ENCODE peak calls at places on chromosomes 4 and X, in ten cellular contexts. One of them, this sample, is unnamed.

GRCh38 chr4:142434519-142435224 is 411.4 kb downstream of the INPP4B start:
- DNase-seq in RCC 7860: no peak
- DNase-seq in brain microvascular endothelial cell: no peak
- DNase-seq in CD4-positive, alpha-beta T cell: no peak
- DNase-seq in mucosa of gallbladder: no peak
- DNase-seq in NCI-H1694: no peak
- DNase-seq in Ammon's horn: no peak
- DNase-seq in astrocyte: no peak
- DNase-seq in activated CD8-positive, alpha-beta memory T cell treated with anti-CD3 and anti-CD28 coated beads, Interleukin-2, amount 50 U/mL, for 4 hours: no peak
- DNase-seq in IMR-90: no peak
- DNase-seq in this sample: no peak

GRCh38 chr4:168319486-168320019 is 1.0 kb upstream of the DDX60 start:
- DNase-seq in astrocyte: no peak
- DNase-seq in IMR-90: no peak
- DNase-seq in RCC 7860: no peak
- DNase-seq in NCI-H1694: no peak
- DNase-seq in CD4-positive, alpha-beta T cell: no peak
- DNase-seq in mucosa of gallbladder: no peak
- DNase-seq in brain microvascular endothelial cell: no peak
- DNase-seq in Ammon's horn: no peak
- DNase-seq in activated CD8-positive, alpha-beta memory T cell treated with anti-CD3 and anti-CD28 coated beads, Interleukin-2, amount 50 U/mL, for 4 hours: no peak
- DNase-seq in this sample: no peak

GRCh38 chr4:88938138-88938537 is 118.8 kb downstream of the FAM13A start:
- DNase-seq in NCI-H1694: no peak
- DNase-seq in Ammon's horn: no peak
- DNase-seq in activated CD8-positive, alpha-beta memory T cell treated with anti-CD3 and anti-CD28 coated beads, Interleukin-2, amount 50 U/mL, for 4 hours: no peak
- DNase-seq in IMR-90: peak; percentile 96
- DNase-seq in brain microvascular endothelial cell: peak; percentile 87
- DNase-seq in astrocyte: peak; percentile 93
- DNase-seq in mucosa of gallbladder: no peak
- DNase-seq in RCC 7860: no peak
- DNase-seq in CD4-positive, alpha-beta T cell: no peak
- DNase-seq in this sample: no peak

GRCh38 chr4:89222171-89222570 is 85.4 kb downstream of the GPRIN3 start:
- DNase-seq in brain microvascular endothelial cell: no peak
- DNase-seq in Ammon's horn: no peak
- DNase-seq in mucosa of gallbladder: no peak
- DNase-seq in NCI-H1694: no peak
- DNase-seq in astrocyte: no peak
- DNase-seq in RCC 7860: peak; percentile 4
- DNase-seq in IMR-90: no peak
- DNase-seq in activated CD8-positive, alpha-beta memory T cell treated with anti-CD3 and anti-CD28 coated beads, Interleukin-2, amount 50 U/mL, for 4 hours: no peak
- DNase-seq in CD4-positive, alpha-beta T cell: no peak
- DNase-seq in this sample: no peak

GRCh38 chrX:35380808-35381700 is 417.1 kb upstream of the MAGEB16 start:
- DNase-seq in IMR-90: peak; percentile 20
- DNase-seq in astrocyte: no peak
- DNase-seq in CD4-positive, alpha-beta T cell: no peak
- DNase-seq in brain microvascular endothelial cell: no peak
- DNase-seq in NCI-H1694: no peak
- DNase-seq in activated CD8-positive, alpha-beta memory T cell treated with anti-CD3 and anti-CD28 coated beads, Interleukin-2, amount 50 U/mL, for 4 hours: no peak
- DNase-seq in Ammon's horn: no peak
- DNase-seq in RCC 7860: peak; percentile 19
- DNase-seq in mucosa of gallbladder: no peak
- DNase-seq in this sample: no peak

GRCh38 chrX:97863261-97863660 is 979.6 kb downstream of the RPA4 start:
- DNase-seq in NCI-H1694: no peak
- DNase-seq in IMR-90: no peak
- DNase-seq in CD4-positive, alpha-beta T cell: no peak
- DNase-seq in Ammon's horn: no peak
- DNase-seq in mucosa of gallbladder: no peak
- DNase-seq in astrocyte: no peak
- DNase-seq in activated CD8-positive, alpha-beta memory T cell treated with anti-CD3 and anti-CD28 coated beads, Interleukin-2, amount 50 U/mL, for 4 hours: no peak
- DNase-seq in brain microvascular endothelial cell: no peak
- DNase-seq in RCC 7860: no peak
- DNase-seq in this sample: no peak

GRCh38 chrX:49029876-49030275 is 13.3 kb downstream of the TFE3 start:
- DNase-seq in RCC 7860: no peak
- DNase-seq in IMR-90: no peak
- DNase-seq in NCI-H1694: no peak
- DNase-seq in brain microvascular endothelial cell: no peak
- DNase-seq in mucosa of gallbladder: peak; percentile 42
- DNase-seq in CD4-positive, alpha-beta T cell: no peak
- DNase-seq in Ammon's horn: no peak
- DNase-seq in astrocyte: no peak
- DNase-seq in activated CD8-positive, alpha-beta memory T cell treated with anti-CD3 and anti-CD28 coated beads, Interleukin-2, amount 50 U/mL, for 4 hours: no peak
- DNase-seq in this sample: no peak

GRCh38 chrX:148541461-148541983 is 41.1 kb downstream of the AFF2 start:
- DNase-seq in brain microvascular endothelial cell: no peak
- DNase-seq in IMR-90: no peak
- DNase-seq in Ammon's horn: no peak
- DNase-seq in RCC 7860: no peak
- DNase-seq in mucosa of gallbladder: no peak
- DNase-seq in CD4-positive, alpha-beta T cell: no peak
- DNase-seq in activated CD8-positive, alpha-beta memory T cell treated with anti-CD3 and anti-CD28 coated beads, Interleukin-2, amount 50 U/mL, for 4 hours: no peak
- DNase-seq in astrocyte: no peak
- DNase-seq in NCI-H1694: no peak
- DNase-seq in this sample: no peak

GRCh38 chr4:97153042-97153441 is 990.2 kb downstream of the STPG2 start:
- DNase-seq in NCI-H1694: no peak
- DNase-seq in Ammon's horn: no peak
- DNase-seq in RCC 7860: no peak
- DNase-seq in IMR-90: no peak
- DNase-seq in CD4-positive, alpha-beta T cell: no peak
- DNase-seq in brain microvascular endothelial cell: peak; percentile 9
- DNase-seq in astrocyte: no peak
- DNase-seq in mucosa of gallbladder: no peak
- DNase-seq in activated CD8-positive, alpha-beta memory T cell treated with anti-CD3 and anti-CD28 coated beads, Interleukin-2, amount 50 U/mL, for 4 hours: no peak
- DNase-seq in this sample: no peak

GRCh38 chrX:19867411-19867732 is 20.0 kb downstream of the SH3KBP1 start:
- DNase-seq in astrocyte: peak; percentile 48
- DNase-seq in NCI-H1694: no peak
- DNase-seq in CD4-positive, alpha-beta T cell: no peak
- DNase-seq in activated CD8-positive, alpha-beta memory T cell treated with anti-CD3 and anti-CD28 coated beads, Interleukin-2, amount 50 U/mL, for 4 hours: no peak
- DNase-seq in IMR-90: peak; percentile 79
- DNase-seq in brain microvascular endothelial cell: no peak
- DNase-seq in RCC 7860: no peak
- DNase-seq in Ammon's horn: no peak
- DNase-seq in mucosa of gallbladder: no peak
- DNase-seq in this sample: no peak

GRCh38 chr4:122703868-122704267 is 28.6 kb upstream of the BBS12 start:
- DNase-seq in NCI-H1694: no peak
- DNase-seq in mucosa of gallbladder: no peak
- DNase-seq in astrocyte: no peak
- DNase-seq in IMR-90: no peak
- DNase-seq in RCC 7860: peak; percentile 27
- DNase-seq in brain microvascular endothelial cell: no peak
- DNase-seq in CD4-positive, alpha-beta T cell: no peak
- DNase-seq in activated CD8-positive, alpha-beta memory T cell treated with anti-CD3 and anti-CD28 coated beads, Interleukin-2, amount 50 U/mL, for 4 hours: no peak
- DNase-seq in Ammon's horn: no peak
- DNase-seq in this sample: no peak

GRCh38 chr4:84403656-84404055 is 95.4 kb downstream of the NKX6-1 start:
- DNase-seq in activated CD8-positive, alpha-beta memory T cell treated with anti-CD3 and anti-CD28 coated beads, Interleukin-2, amount 50 U/mL, for 4 hours: no peak
- DNase-seq in IMR-90: no peak
- DNase-seq in Ammon's horn: no peak
- DNase-seq in RCC 7860: no peak
- DNase-seq in astrocyte: peak; percentile 58
- DNase-seq in mucosa of gallbladder: no peak
- DNase-seq in NCI-H1694: no peak
- DNase-seq in CD4-positive, alpha-beta T cell: no peak
- DNase-seq in brain microvascular endothelial cell: no peak
- DNase-seq in this sample: no peak

GRCh38 chr4:154686838-154687237 is 57.0 kb upstream of the LRAT start:
- DNase-seq in Ammon's horn: no peak
- DNase-seq in NCI-H1694: no peak
- DNase-seq in RCC 7860: no peak
- DNase-seq in brain microvascular endothelial cell: no peak
- DNase-seq in CD4-positive, alpha-beta T cell: no peak
- DNase-seq in mucosa of gallbladder: no peak
- DNase-seq in activated CD8-positive, alpha-beta memory T cell treated with anti-CD3 and anti-CD28 coated beads, Interleukin-2, amount 50 U/mL, for 4 hours: no peak
- DNase-seq in astrocyte: no peak
- DNase-seq in IMR-90: no peak
- DNase-seq in this sample: no peak

GRCh38 chr4:67522851-67523671 is 22.2 kb downstream of the CENPC start:
- DNase-seq in Ammon's horn: no peak
- DNase-seq in IMR-90: peak; percentile 71
- DNase-seq in CD4-positive, alpha-beta T cell: no peak
- DNase-seq in mucosa of gallbladder: no peak
- DNase-seq in RCC 7860: no peak
- DNase-seq in astrocyte: peak; percentile 64
- DNase-seq in brain microvascular endothelial cell: peak; percentile 76
- DNase-seq in activated CD8-positive, alpha-beta memory T cell treated with anti-CD3 and anti-CD28 coated beads, Interleukin-2, amount 50 U/mL, for 4 hours: no peak
- DNase-seq in NCI-H1694: no peak
- DNase-seq in this sample: no peak

GRCh38 chr4:155809835-155810234 is 51.0 kb downstream of the GUCY1B1 start:
- DNase-seq in astrocyte: peak; percentile 77
- DNase-seq in CD4-positive, alpha-beta T cell: no peak
- DNase-seq in IMR-90: peak; percentile 92
- DNase-seq in brain microvascular endothelial cell: peak; percentile 67
- DNase-seq in activated CD8-positive, alpha-beta memory T cell treated with anti-CD3 and anti-CD28 coated beads, Interleukin-2, amount 50 U/mL, for 4 hours: no peak
- DNase-seq in NCI-H1694: peak; percentile 48
- DNase-seq in Ammon's horn: peak; percentile 60
- DNase-seq in RCC 7860: peak; percentile 67
- DNase-seq in mucosa of gallbladder: no peak
- DNase-seq in this sample: no peak

GRCh38 chr4:138562544-138562961 is 320.4 kb upstream of the SLC7A11 start:
- DNase-seq in NCI-H1694: no peak
- DNase-seq in RCC 7860: no peak
- DNase-seq in Ammon's horn: no peak
- DNase-seq in brain microvascular endothelial cell: peak; percentile 73
- DNase-seq in activated CD8-positive, alpha-beta memory T cell treated with anti-CD3 and anti-CD28 coated beads, Interleukin-2, amount 50 U/mL, for 4 hours: no peak
- DNase-seq in CD4-positive, alpha-beta T cell: no peak
- DNase-seq in IMR-90: peak; percentile 87
- DNase-seq in astrocyte: peak; percentile 72
- DNase-seq in mucosa of gallbladder: no peak
- DNase-seq in this sample: no peak

GRCh38 chr4:73661646-73662119 is 41.4 kb upstream of the RASSF6 start:
- DNase-seq in mucosa of gallbladder: no peak
- DNase-seq in NCI-H1694: no peak
- DNase-seq in astrocyte: peak; percentile 100
- DNase-seq in IMR-90: peak; percentile 99
- DNase-seq in activated CD8-positive, alpha-beta memory T cell treated with anti-CD3 and anti-CD28 coated beads, Interleukin-2, amount 50 U/mL, for 4 hours: no peak
- DNase-seq in CD4-positive, alpha-beta T cell: no peak
- DNase-seq in RCC 7860: peak; percentile 96
- DNase-seq in brain microvascular endothelial cell: peak; percentile 99
- DNase-seq in Ammon's horn: no peak
- DNase-seq in this sample: no peak

GRCh38 chr4:1204286-1204827 is 32.0 kb upstream of the SPON2 start:
- DNase-seq in NCI-H1694: no peak
- DNase-seq in RCC 7860: no peak
- DNase-seq in Ammon's horn: no peak
- DNase-seq in brain microvascular endothelial cell: no peak
- DNase-seq in IMR-90: no peak
- DNase-seq in astrocyte: no peak
- DNase-seq in CD4-positive, alpha-beta T cell: no peak
- DNase-seq in activated CD8-positive, alpha-beta memory T cell treated with anti-CD3 and anti-CD28 coated beads, Interleukin-2, amount 50 U/mL, for 4 hours: no peak
- DNase-seq in mucosa of gallbladder: no peak
- DNase-seq in this sample: peak; percentile 49

This sample was measured in Peyer's patch.